ENCODE peak calls at places on chromosomes 1 and 21, in five cellular contexts. W is A673, T is fibroblast of lung, O is neural progenitor cell, K is endothelial cell of umbilical vein. G is an unnamed sample. For H3K9me3, the result is how much of the 10 kb centered on the place peaks cover.

GRCh38 chr21:33898546-33898945 is 17.1 kb downstream of the ATP5PO start:
- DNase-seq in T (peak), K (no peak), O (no peak), W (no peak), G (peak)

GRCh38 chr1:242405947-242406346 is 118.5 kb downstream of the PLD5 start:
- DNase-seq in O (no peak), K (no peak), W (no peak), T (no peak), G (no peak)

GRCh38 chr1:62906428-62906886 is 122.5 kb downstream of the ATG4C start:
- DNase-seq in W (no peak), K (peak), O (peak), T (no peak), G (no peak)

GRCh38 chr1:170594227-170594626 is 62.3 kb downstream of the GORAB start:
- DNase-seq in W (no peak), T (no peak), O (no peak), K (no peak), G (no peak)

GRCh38 chr1:38733761-38734160 is 125.8 kb downstream of the RRAGC start:
- DNase-seq in K (no peak), T (no peak), O (no peak), W (no peak), G (no peak)

GRCh38 chr1:16294219-16295212 is 57.5 kb upstream of the CPLANE2 start:
- DNase-seq in W (no peak), O (no peak), K (no peak), T (no peak), G (no peak)

GRCh38 chr1:227192163-227192562 is 126.1 kb downstream of the CDC42BPA start:
- DNase-seq in T (peak), W (no peak), K (peak), O (no peak), G (peak)

GRCh38 chr1:56803561-56804156 is 15.5 kb downstream of the FYB2 start:
- DNase-seq in T (no peak), W (peak), K (peak), O (peak), G (no peak)

GRCh38 chr1:233912447-233912846 is 8.0 kb downstream of the SLC35F3 start:
- DNase-seq in O (no peak), W (no peak), T (no peak), K (no peak), G (no peak)

GRCh38 chr1:17957588-17958267 is 149.9 kb upstream of the IGSF21 start:
- DNase-seq in W (no peak), K (no peak), O (no peak), T (no peak), G (no peak)

GRCh38 chr1:98898901-98899300 is 105.8 kb downstream of the PLPPR5 start:
- DNase-seq in O (no peak), K (no peak), W (no peak), T (no peak), G (no peak)

GRCh38 chr1:240021709-240022108 is 70.0 kb upstream of the FMN2 start:
- DNase-seq in T (no peak), W (no peak), O (no peak), K (no peak), G (no peak)

GRCh38 chr21:36965720-36966065 is 776 bp downstream of the HLCS start:
- DNase-seq in K (no peak), O (no peak), W (no peak), T (no peak), G (no peak)

GRCh38 chr1:165117482-165117881 is 239.0 kb downstream of the LMX1A start:
- DNase-seq in K (no peak), W (no peak), O (peak), T (peak), G (no peak)

GRCh38 chr1:151502035-151502728 is 9.0 kb upstream of the CGN start:
- DNase-seq in O (no peak), T (no peak), K (no peak), W (no peak), G (no peak)

GRCh38 chr21:42079008-42079938 is 8.2 kb downstream of the UMODL1 start:
- DNase-seq in T (no peak), K (no peak), W (no peak), O (no peak), G (no peak)

GRCh38 chr1:27109103-27109822 is 45.7 kb downstream of the SLC9A1 start:
- DNase-seq in T (no peak), K (no peak), O (peak), W (peak), G (no peak)

GRCh38 chr1:66540434-66541032 is 6.6 kb downstream of the SGIP1 start:
- DNase-seq in T (peak), K (peak), W (peak), O (no peak), G (peak)

GRCh38 chr1:193211539-193211938 is 25.1 kb upstream of the B3GALT2 start:
- DNase-seq in O (no peak), T (peak), W (no peak), K (peak), G (peak)

GRCh38 chr1:7886346-7886745 is 33.5 kb upstream of the UTS2 start:
- DNase-seq in O (no peak), T (peak), K (no peak), W (peak), G (peak)

GRCh38 chr1:55531644-55532043 is 316.5 kb upstream of the USP24 start:
- DNase-seq in O (no peak), W (no peak), T (no peak), K (no peak), G (no peak)

GRCh38 chr1:99672500-99673213 is 26.7 kb downstream of the PALMD start:
- DNase-seq in K (peak), W (no peak), O (no peak), T (no peak), G (no peak)

GRCh38 chr1:117652421-117652820 is 46.6 kb downstream of the TENT5C start:
- DNase-seq in T (no peak), O (no peak), K (no peak), W (no peak), G (no peak)

GRCh38 chr1:228799929-228800328 is 64.7 kb downstream of the RHOU start:
- DNase-seq in W (no peak), K (no peak), T (no peak), O (no peak), G (no peak)

GRCh38 chr1:62175568-62176179 is 19.0 kb upstream of the L1TD1 start:
- DNase-seq in O (peak), W (peak), T (peak), K (peak), G (peak)

GRCh38 chr1:107964397-107965111 is 426 bp downstream of the VAV3 start:
- DNase-seq in W (peak), O (peak), T (peak), K (peak), G (peak)

GRCh38 chr1:81452693-81453344 is 347.9 kb upstream of the ADGRL2 start:
- DNase-seq in W (no peak), O (no peak), K (no peak), T (peak), G (peak)

GRCh38 chr1:224745924-224746323 is 129.8 kb downstream of the CNIH3 start:
- DNase-seq in W (no peak), O (no peak), K (no peak), T (no peak), G (no peak)

GRCh38 chr1:47593001-47593568 is 155.2 kb downstream of the FOXD2 start:
- DNase-seq in W (no peak), K (no peak), T (no peak), O (peak), G (no peak)
- TF ChIP-seq EZH2 in W (peak), K (no peak), T (no peak), O (peak), G (peak)

DNA sequence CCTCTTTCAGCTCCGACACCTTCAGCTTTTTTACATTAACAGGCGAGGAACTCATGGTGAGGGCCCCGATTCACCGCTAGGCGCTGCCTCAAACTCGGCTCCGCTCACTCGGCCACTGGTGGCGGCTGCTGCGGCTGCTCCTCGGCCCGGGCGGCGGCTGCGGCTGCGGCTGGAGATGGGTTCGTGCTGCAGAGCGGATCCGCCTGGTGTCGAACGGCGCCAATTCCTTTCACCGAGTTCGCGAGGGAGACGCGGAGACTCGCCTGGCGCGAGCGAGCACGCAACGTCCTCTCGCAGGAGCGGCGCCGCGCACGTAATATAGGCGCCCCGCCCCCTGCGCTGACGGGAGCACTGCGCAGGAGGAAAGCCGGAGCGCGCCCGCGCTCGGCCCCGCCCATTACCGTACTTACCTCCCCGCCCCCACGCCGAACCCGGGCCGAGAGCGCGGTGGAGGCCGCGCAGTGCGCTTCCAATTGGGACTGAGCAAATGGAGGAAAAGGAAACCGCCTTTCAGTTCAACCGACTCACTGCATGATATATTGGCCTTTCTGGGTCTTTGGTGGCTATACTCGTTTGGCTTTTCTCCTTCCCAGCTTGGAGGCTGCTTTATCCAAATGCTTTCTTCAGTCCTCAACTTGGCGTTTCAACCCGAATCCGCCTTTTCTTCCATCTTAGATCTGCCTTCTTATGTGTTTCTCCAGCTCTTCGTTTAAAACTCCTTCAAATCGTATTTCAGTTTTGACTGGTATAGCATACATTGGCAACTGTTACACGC is at the start of gene HNRNPU:
- DNase-seq in O (peak), W (peak), T (peak), K (peak), G (peak)
- TF ChIP-seq CTCF in O (peak), W (peak), T (peak), K (peak), G (no peak)

DNA sequence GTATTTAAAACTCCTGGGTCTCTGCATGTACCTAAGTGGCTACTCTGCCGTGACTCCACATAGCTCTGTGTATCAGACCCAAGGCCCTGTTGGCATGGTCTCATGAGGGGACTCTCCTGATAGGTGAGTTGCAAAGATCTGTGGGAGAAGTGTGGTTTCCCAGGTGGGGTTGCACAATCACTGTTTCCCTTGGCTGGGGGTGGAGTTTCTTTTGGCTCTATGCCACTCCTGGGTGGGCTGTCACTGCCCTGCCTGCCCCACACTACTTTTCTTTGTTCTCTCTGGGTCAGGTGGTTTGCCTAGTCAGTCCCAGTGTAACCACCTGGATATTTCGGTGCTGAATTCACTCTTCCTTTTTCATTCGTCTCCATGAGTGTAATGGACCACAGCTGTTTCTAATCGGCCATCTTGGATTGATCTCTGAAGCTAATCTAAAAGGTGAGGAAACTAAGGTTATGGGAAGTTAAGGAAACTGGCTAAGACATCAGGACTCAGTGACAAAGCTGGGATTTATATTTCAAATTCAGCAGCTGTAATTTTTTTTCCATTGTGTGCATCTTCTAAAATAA is 97.1 kb upstream of the CACYBP start:
- DNase-seq in K (no peak), W (no peak), T (peak), O (no peak), G (peak)
- H3K9me3 ChIP-seq in K (under half), W (under half), T (under half), O (under half), G (under half)

GRCh38 chr1:10001016-10001665 is 4.1 kb downstream of the RBP7 start:
- DNase-seq in W (no peak), O (no peak), T (peak), K (no peak), G (peak)

GRCh38 chr1:9993571-9994075 is 3.4 kb upstream of the RBP7 start:
- DNase-seq in K (no peak), T (no peak), O (no peak), W (no peak), G (no peak)

GRCh38 chr1:9992910-9993309 is 4.1 kb upstream of the RBP7 start:
- DNase-seq in W (no peak), K (no peak), O (no peak), T (no peak), G (no peak)

GRCh38 chr1:9990944-9991343 is 6.1 kb upstream of the RBP7 start:
- DNase-seq in W (no peak), T (no peak), O (no peak), K (peak), G (no peak)

DNA sequence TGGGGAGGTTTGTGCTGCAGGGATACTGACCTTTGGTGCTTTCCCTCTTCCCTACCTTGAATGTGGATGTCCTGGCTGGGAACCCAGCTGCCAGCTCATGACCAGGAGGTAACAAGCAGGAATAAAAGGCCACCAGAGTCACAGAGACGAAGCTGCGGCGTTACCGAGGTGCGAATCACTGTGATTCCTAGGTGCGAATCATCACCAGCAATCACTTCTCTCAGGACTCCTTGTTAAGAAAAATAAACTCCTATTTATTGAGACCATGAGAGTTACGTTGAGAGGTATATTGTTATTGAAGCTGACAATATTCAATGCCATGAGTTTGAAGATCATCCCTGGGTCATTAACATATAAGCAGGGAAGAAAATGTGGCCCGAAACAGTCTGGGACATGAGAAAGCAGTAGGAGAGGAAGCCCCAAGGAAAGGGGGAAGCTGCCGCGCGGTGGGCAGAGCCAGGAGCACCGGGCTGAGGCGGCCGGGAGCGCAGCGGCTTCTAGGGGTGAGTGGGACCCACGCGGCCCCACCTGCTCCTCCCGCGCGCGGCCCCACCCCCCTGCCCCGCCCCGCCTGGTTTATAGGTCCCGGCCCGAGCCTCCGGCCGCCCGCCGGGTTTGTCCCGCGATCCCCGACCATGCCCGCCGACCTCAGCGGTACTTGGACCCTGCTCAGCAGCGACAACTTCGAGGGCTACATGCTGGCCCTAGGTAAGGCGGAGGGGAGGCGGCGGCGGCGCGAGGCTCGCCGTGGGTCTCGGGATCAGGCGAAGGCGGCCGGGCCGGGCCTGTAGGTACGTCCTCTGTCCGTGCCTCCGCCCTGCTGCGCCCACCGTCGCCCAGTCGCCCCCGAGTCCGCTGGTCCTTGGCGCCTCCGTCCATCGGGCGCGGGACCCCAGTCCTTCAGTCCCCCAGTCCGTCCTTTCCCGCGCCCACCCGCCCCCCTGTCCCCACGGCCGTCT is at the start of gene RBP7:
- DNase-seq in W (no peak), T (no peak), O (peak), K (no peak), G (no peak)
- TF ChIP-seq EZH2 in W (no peak), T (peak), O (peak), K (peak), G (peak)

DNA sequence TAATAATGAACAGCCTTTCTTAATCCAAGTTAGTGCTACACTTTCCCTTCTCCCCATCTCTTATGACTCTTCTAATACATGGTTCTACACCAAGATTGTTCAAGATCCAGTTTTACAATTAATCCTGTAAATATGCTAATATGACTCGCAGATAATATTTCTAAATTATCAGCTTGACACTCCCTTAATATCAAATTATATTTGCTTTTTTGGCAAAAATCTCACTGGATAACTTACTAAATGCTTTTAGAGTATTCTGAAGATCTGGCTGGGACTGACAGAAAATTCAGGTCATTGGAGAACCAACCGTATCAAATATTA is 24.4 kb upstream of the CR1L start:
- DNase-seq in T (no peak), W (no peak), O (no peak), K (no peak), G (no peak)
- TF ChIP-seq CTCF in T (no peak), W (no peak), O (no peak), K (no peak), G (no peak)

GRCh38 chr1:152806576-152806975 is at the start of gene LCE1C:
- DNase-seq in T (no peak), K (no peak), O (no peak), W (no peak), G (no peak)

GRCh38 chr1:152817309-152817708 is 5.5 kb downstream of the LCE1B start:
- DNase-seq in K (no peak), T (no peak), O (no peak), W (no peak), G (no peak)

GRCh38 chr1:152811050-152811449 is 721 bp upstream of the LCE1B start:
- DNase-seq in O (no peak), T (no peak), K (no peak), W (no peak), G (no peak)

DNA sequence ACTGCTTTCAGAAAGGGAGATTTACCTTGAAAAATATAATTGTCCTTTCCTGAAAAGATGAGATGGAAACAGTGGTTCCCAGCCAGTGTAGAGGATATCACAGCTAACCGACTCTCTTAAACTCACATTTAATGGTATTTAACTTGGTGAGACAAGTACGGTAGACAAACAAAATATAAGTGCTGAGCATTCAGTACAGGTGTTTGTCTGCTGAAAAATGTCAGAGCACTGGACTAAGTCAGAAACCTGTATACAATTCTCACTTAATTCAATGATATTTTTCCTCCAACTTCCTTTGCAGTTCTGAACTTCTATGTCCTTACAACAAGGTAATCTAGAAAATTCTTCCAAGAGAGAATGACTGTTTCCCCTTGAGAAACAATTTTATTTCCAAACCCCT is at the start of gene LCE1B:
- DNase-seq in O (no peak), W (no peak), K (no peak), T (no peak), G (no peak)
- H3K9me3 ChIP-seq in O (under half), W (under half), K (under half), T (under half), G (under half)

GRCh38 chr1:85576256-85576641 is 4.3 kb upstream of the CCN1 start:
- DNase-seq in T (no peak), O (no peak), W (no peak), K (no peak), G (no peak)
- TF ChIP-seq EZH2 in T (no peak), O (no peak), W (no peak), K (no peak), G (no peak)

GRCh38 chr1:24744911-24745710 is at the start of gene CLIC4:
- DNase-seq in K (peak), T (peak), O (peak), W (peak), G (peak)
- TF ChIP-seq CTCF in K (no peak), T (peak), O (no peak), W (no peak), G (no peak)

GRCh38 chr1:205037539-205037938 is 5.5 kb upstream of the CNTN2 start:
- DNase-seq in T (no peak), K (no peak), W (no peak), O (no peak), G (no peak)
- H3K9me3 ChIP-seq in T (under half), K (under half), W (under half), O (under half), G (under half)

DNA sequence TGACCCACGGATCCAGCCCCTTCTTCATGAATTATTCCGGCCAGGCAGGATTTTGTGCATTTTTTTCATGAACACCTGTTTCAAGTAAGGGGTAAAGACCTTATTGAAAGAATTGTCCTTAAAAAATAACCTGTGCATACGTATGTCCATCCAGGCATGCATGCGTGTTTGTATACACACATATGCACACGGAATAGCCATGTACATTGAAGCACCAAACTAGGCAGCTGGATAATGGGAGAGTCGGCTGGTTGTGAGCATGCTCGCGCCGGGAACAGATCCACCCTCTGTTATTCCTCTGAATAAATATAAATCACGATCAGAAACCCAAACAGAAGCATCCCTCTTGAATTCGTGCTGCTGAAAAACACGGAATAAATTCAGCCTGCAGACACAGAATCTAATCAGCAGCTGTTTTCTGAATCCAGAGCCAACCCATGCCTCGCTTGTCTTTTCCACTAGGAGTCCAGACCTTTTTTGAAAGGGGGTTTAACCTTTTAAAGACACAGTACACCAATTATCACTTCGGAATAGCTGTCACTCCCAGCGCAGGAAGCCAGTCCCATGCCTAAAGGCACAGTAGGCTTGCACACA is at the start of gene HIVEP3:
- DNase-seq in T (peak), K (peak), O (peak), W (peak), G (peak)
- TF ChIP-seq EZH2 in T (no peak), K (no peak), O (no peak), W (no peak), G (no peak)

G was measured in astrocyte.